ENCODE peak calls at places on chromosomes 5 and 9, in seven cellular contexts. K, N, Y, W, P, F and V are unnamed samples.

GRCh38 chr5:158699336-158699735 is 400.4 kb downstream of the EBF1 start:
- DNase-seq in W (no peak), P (no peak), K (no peak), Y (no peak), N (no peak), F (no peak), V (no peak)

GRCh38 chr5:89735108-89735507 is 674.4 kb downstream of the CETN3 start:
- DNase-seq in K (no peak), Y (no peak), P (no peak), N (no peak), F (no peak), W (no peak), V (peak; percentile 80)

GRCh38 chr9:38744484-38744883 is 24.6 kb upstream of the FAM240B start:
- DNase-seq in K (no peak), Y (no peak), F (no peak), P (no peak), W (no peak), N (no peak), V (no peak)

GRCh38 chr5:149367249-149367971 is 9.6 kb downstream of the PCYOX1L start:
- DNase-seq in K (peak; percentile 77), P (peak; percentile 63), Y (peak; percentile 91), F (peak; percentile 78), W (no peak), N (no peak), V (peak; percentile 65)

GRCh38 chr9:84493284-84493947 is 152.9 kb upstream of the SLC28A3 start:
- DNase-seq in F (no peak), N (no peak), K (no peak), P (no peak), Y (peak; percentile 7), W (no peak), V (no peak)

GRCh38 chr5:153043876-153044275 is 446.6 kb upstream of the GRIA1 start:
- DNase-seq in F (no peak), P (no peak), W (no peak), K (no peak), N (no peak), Y (no peak), V (peak; percentile 90)

GRCh38 chr5:172707285-172708182 is 63.5 kb downstream of the DUSP1 start:
- DNase-seq in P (no peak), N (no peak), Y (peak; percentile 81), K (peak; percentile 32), W (no peak), F (peak; percentile 49), V (peak; percentile 79)

GRCh38 chr5:96146675-96147074 is 185.0 kb upstream of the ELL2 start:
- DNase-seq in W (no peak), P (no peak), N (no peak), K (no peak), Y (no peak), F (peak; percentile 27), V (peak; percentile 93)

GRCh38 chr5:41788800-41789395 is 81.3 kb downstream of the OXCT1 start:
- DNase-seq in F (peak; percentile 86), N (no peak), P (no peak), W (no peak), K (no peak), Y (no peak), V (peak; percentile 7)

GRCh38 chr5:58462623-58463230 is 2.8 kb upstream of the PLK2 start:
- DNase-seq in N (no peak), P (peak; percentile 65), F (peak; percentile 74), W (no peak), K (peak; percentile 44), Y (peak; percentile 34), V (peak; percentile 77)

GRCh38 chr9:107951511-107951910 is 461.9 kb upstream of the KLF4 start:
- DNase-seq in W (no peak), F (no peak), Y (no peak), P (no peak), K (no peak), N (no peak), V (no peak)
- TF ChIP-seq CTCF in W (no peak), F (no peak), Y (no peak), P (no peak), K (no peak), N (no peak), V (no peak)

GRCh38 chr9:94298949-94299599 is 29.4 kb downstream of the NUTM2F start:
- DNase-seq in P (no peak), Y (no peak), K (no peak), F (peak; percentile 23), N (no peak), W (no peak), V (no peak)

GRCh38 chr9:94301577-94301976 is 26.9 kb downstream of the NUTM2F start:
- DNase-seq in K (no peak), N (no peak), Y (no peak), F (no peak), W (no peak), P (no peak), V (no peak)

DNA sequence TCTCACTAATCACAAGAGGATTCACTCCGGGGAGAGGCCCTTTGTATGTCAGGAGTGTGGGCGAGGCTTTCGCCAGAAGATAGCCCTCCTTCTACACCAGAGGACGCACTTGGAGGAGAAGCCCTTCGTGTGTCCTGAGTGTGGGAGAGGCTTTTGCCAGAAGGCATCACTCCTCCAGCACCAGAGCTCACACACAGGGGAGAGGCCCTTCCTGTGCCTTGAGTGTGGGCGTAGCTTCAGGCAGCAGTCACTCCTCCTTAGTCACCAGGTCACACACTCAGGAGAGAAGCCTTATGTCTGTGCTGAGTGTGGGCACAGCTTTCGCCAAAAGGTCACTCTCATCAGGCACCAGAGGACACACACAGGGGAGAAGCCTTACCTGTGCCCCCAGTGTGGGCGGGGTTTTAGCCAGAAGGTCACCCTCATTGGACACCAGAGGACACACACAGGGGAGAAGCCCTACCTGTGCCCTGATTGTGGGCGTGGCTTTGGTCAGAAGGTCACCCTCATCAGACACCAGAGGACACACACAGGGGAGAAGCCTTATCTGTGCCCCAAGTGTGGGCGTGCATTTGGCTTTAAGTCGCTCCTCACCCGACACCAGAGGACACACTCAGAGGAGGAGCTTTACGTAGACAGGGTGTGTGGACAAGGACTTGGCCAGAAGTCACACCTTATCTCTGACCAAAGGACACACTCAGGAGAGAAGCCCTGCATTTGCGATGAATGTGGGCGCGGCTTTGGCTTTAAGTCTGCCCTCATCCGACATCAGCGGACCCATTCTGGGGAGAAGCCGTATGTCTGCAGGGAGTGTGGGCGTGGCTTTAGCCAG is 27.8 kb downstream of the NUTM2F start:
- DNase-seq in N (no peak), K (no peak), F (no peak), Y (no peak), P (no peak), W (no peak), V (peak; percentile 42)
- TF ChIP-seq CTCF in N (no peak), K (no peak), F (no peak), Y (no peak), P (no peak), W (no peak), V (no peak)

DNA sequence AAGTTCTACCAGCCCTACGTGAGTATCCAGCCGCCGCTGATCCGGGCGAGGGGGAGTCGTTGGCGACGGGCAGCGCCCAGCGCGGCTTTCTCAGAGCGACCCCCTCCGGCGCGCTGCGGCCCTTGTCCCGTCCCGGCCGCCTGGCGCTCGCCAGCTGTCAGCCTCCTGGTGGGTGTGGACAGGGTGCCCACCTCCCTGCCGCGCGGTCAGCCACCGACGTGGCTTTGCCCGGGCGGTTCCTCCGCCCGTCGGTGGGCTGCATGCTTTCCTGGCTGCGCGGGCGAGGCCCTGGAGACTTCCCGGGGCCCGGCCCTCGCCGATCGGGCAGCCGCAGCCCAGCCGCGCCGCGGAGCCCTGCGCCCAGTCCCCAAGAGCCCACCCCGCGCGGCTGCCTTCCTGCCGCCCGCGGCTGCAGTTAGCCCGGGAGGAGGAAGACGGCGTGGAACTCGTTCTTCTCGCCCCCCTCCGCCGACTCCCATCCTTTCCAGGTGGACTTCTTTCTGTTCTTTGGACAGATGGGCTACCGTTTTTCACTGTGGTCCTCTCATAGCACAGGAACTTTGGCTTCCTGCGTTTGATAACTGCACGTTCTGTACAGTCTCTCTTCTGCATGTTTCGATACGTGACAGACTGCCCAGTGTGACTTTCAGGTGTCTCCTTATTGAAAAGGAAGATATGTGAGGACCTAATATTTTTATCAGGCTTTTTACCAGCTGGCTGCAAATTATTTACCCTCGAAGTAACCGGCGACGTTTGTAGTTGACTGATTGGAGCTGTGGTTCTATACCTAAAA is 550 bp downstream of the AP3S1 start:
- DNase-seq in P (peak; percentile 22), Y (peak; percentile 87), K (peak; percentile 71), N (no peak), W (no peak), F (no peak), V (no peak)
- TF ChIP-seq CTCF in P (no peak), Y (peak; percentile 17), K (peak; percentile 35), N (peak; percentile 20), W (no peak), F (peak; percentile 13), V (no peak)

DNA sequence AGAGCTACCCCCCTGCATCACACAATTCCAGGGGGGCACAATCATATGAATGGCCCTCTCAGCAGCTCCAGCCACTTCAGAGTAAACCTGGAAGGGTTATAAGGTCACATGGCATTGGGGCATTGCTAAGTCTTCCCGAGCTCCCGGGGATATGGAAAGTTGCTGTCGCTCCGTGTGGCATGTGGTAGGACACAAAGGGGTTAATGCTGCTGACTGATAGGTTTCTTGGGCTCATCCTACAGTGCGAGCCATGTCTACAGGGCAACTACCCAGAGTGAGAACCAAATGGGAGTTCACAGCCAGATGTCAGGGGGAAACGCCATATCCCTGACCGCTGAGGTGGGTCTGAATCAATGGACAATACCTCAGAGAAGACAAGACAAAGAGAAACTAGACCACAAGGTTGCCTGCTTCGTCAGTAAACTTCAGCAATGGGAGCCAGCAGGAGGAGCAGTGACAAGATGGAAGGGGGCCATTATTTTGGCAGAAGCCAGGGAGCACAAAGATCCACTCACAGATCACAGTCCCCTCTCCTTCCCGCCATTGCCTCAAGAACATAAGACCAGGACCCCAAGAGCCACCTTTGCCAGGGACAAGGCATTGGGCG is 52.4 kb upstream of the SHISAL2B start:
- DNase-seq in K (no peak), N (no peak), W (no peak), F (no peak), P (no peak), Y (peak; percentile 38), V (no peak)
- TF ChIP-seq CTCF in K (no peak), N (no peak), W (no peak), F (peak; percentile 29), P (no peak), Y (peak; percentile 33), V (peak; percentile 12)